ENCODE peak calls at places on chromosomes 11 and 22, in four cellular contexts. C, W, Q and L are unnamed samples.

GRCh38 chr22:23272834-23273233 is 92.5 kb downstream of the BCR start:
- DNase-seq in C (no peak), Q (no peak), W (no peak), L (no peak)

GRCh38 chr11:58726594-58727414 is 4.9 kb downstream of the GLYAT start:
- DNase-seq in C (no peak), W (no peak), Q (no peak), L (no peak)

GRCh38 chr22:46650078-46650810 is 30.1 kb downstream of the GRAMD4 start:
- DNase-seq in W (no peak), Q (no peak), C (no peak), L (no peak)

GRCh38 chr11:83192846-83193245 is 666 bp upstream of the ANKRD42 start:
- DNase-seq in W (no peak), Q (no peak), C (peak; percentile 5), L (no peak)

GRCh38 chr11:129375731-129376657 is at the start of gene BARX2:
- DNase-seq in W (no peak), Q (no peak), C (peak; percentile 33), L (peak; percentile 74)

GRCh38 chr11:109733245-109733644 is 311.3 kb downstream of the C11orf87 start:
- DNase-seq in Q (no peak), W (no peak), C (no peak), L (no peak)

GRCh38 chr11:60691636-60692035 is 7.8 kb upstream of the MS4A8 start:
- DNase-seq in C (no peak), W (no peak), Q (no peak), L (no peak)

GRCh38 chr11:73396251-73396930 is 20.2 kb downstream of the RELT start:
- DNase-seq in W (no peak), Q (no peak), C (no peak), L (no peak)

GRCh38 chr11:30392221-30392784 is 69.4 kb downstream of the ARL14EP start:
- DNase-seq in Q (no peak), C (no peak), W (no peak), L (no peak)

GRCh38 chr11:73085189-73085875 is 56.8 kb downstream of the FCHSD2 start:
- DNase-seq in W (no peak), Q (no peak), C (peak; percentile 7), L (no peak)

DNA sequence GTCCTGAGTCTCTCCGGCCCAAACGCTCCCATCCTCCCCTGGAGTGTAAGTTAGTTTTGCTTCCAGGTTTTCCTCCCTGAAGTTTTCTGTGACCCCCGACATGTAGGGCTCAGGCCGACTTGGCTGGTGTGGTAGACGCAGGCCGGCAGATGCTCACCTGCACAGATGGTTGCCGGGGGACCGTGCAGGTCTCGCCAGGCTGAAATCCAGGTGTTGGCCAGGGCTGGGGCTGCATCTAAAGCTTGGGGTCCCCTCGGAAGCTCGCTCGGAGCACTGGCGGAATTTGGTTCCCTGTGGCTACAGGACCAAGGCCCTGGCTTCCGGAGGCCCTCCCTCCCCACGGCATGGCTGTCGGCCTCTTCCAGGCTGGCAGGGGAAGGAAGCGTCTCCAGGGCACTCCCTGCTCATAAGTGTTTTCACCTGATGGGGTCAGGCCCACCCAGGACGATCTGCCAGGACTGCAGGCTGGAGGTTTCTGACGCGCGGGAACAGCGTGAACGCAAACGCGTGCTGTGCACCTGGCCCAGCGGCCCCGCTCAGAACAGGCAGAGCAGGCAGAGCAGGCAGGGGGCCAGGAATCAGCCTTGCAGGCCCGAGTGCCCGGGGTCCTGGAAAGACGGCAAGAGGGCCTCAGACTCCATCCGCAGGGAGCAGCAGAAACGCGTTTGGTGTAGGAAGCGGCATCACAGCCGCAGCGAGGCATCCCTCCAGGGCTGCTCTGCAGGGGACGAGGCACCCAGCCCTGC is 258.2 kb downstream of the BRD1 start:
- DNase-seq in Q (no peak), W (no peak), C (no peak), L (no peak)
- TF ChIP-seq NR2C2 in Q (no peak), W (no peak), C (no peak), L (no peak)

DNA sequence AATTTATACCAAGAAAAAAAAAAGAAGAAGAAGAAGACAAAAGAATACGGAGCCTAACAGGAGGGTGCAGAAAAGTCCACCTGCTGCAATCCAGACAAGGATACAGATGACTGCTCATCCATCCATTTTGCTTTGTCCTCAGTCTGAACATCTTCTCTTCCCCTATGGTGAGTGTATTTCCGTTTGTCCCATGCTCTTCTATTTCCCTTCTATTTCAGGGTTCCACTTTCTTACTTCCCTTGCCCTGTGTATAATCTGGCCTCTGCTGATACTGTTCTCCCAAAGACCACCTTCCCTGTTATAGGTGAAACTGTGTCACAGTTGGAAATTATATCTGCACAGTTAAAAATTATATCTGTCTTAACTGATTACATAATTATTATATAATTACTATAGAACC is 48.7 kb upstream of the USP47 start:
- DNase-seq in Q (no peak), C (no peak), W (no peak), L (no peak)
- TF ChIP-seq ATF3 in Q (no peak), C (no peak), W (no peak), L (no peak)

DNA sequence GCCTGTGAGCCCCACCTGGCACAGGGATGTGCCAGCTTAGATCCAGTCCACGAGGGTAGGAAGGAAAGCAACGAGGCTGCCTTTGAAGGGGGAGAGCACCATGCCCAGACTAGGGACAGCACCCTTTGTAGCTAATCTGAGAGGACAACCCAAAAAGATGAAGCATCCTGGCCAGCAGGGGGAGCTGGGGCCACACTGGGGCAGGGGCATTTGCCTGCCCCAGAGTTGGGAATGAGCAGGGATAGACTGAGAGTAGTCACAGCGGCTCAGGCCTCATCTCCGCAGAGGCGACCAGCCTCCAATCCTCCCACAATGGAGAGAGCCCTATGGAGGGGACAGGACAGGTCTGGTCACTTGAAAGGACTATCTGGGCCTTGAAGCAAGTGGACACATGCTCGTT is 16.4 kb downstream of the LMO1 start:
- DNase-seq in Q (no peak), W (peak; percentile 49), C (no peak), L (peak; percentile 74)
- TF ChIP-seq CTCF in Q (peak; percentile 57), W (peak; percentile 68), C (peak; percentile 63), L (peak; percentile 49)

GRCh38 chr22:19756288-19757128 is 4.1 kb upstream of the TBX1 start:
- DNase-seq in C (peak; percentile 35), W (peak; percentile 99), Q (no peak), L (peak; percentile 70)
- TF ChIP-seq NR2C2 in C (no peak), W (no peak), Q (no peak), L (no peak)

DNA sequence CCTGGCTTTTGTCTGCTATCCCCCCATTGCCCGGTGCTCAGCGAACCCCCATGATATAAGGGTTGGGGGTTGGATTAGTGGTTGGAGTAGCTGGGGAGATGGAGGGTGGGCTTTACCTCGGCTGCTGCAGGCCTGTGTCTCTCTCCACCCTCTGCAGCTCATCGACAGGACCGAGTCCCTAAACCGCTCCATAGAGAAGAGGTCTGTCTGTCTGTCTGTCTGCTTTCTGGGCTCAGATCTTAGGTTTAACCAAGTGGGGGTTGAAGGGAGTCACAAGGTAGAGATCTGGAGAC is 7.6 kb downstream of the PRR33 start:
- DNase-seq in C (no peak), W (no peak), Q (no peak), L (no peak)
- TF ChIP-seq ATF3 in C (no peak), W (no peak), Q (no peak), L (no peak)

DNA sequence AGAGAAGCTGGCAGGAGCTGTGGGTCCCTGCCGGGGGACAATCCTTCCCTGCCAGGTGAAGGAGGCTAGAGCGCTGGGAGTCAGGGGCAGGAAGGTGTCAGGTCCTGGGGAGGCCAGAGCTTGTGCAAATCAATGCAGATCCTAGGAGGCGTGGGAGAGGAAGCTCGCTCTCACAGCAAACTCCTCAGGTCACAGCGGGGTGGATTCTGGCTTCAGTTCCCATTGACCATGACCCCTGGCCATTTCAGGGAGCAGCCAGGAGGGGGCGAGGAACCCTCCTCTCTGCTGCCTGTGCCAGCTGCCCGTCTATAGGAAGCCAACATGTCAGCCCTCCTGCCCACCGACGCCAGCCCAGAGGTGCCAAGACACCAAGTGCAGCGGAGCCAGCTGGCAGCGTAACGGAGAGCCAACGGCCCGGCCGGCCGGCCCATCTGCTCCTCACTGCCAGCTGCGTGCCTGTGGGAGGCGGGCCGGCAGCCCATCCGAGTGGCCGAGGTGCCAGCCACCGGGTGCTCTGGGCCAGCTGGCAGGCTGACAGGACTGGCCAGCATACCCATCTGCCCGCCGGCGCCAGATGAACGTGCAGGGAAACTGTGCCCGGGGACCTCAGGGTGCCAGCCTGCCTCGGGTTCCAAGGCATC is 374.9 kb downstream of the MIAT start:
- DNase-seq in C (no peak), W (no peak), Q (no peak), L (peak; percentile 78)
- TF ChIP-seq CTCF in C (no peak), W (no peak), Q (no peak), L (peak; percentile 32)

GRCh38 chr11:45275823-45276222 is 10.3 kb downstream of the SYT13 start:
- DNase-seq in C (no peak), W (no peak), Q (no peak), L (no peak)

GRCh38 chr11:45278721-45279120 is 7.4 kb downstream of the SYT13 start:
- DNase-seq in C (no peak), W (no peak), Q (no peak), L (no peak)

GRCh38 chr11:45282070-45282469 is 4.1 kb downstream of the SYT13 start:
- DNase-seq in W (no peak), Q (no peak), C (no peak), L (no peak)

GRCh38 chr11:45280449-45280848 is 5.7 kb downstream of the SYT13 start:
- DNase-seq in Q (no peak), C (no peak), W (no peak), L (no peak)

DNA sequence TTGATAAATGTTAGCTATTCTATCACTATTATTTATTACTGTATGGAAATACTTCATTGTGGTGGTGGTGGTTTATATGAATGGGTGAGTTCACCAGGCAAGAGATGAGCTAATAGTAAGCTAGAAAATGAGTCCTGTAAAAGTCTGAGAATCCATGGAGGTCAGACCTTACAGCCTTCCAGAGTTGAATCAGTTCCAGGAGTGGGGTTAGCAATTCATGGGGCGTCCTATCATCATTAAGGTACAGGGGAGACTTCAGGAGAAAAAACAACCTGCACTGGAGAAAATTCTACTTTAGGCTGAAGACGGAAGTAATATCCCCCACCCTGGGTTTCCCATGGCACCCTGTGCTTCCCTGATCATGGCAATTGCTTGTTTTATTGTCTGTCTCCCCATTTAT is 6.5 kb downstream of the SYT13 start:
- DNase-seq in Q (no peak), C (no peak), W (no peak), L (no peak)
- TF ChIP-seq NR2C2 in Q (no peak), C (no peak), W (no peak), L (no peak)